ENCODE peak calls at places on chromosomes 5 and 9, in eight cellular contexts. One of them, this sample, is unnamed.

GRCh38 chr5:132082329-132083023 is 8.9 kb downstream of the CSF2 start:
- DNase-seq in Ammon's horn: no peak
- DNase-seq in KG1: no peak
- DNase-seq in smooth muscle cell of the brain vasculature: no peak
- DNase-seq in fibroblast of mammary gland: no peak
- DNase-seq in NCI-H1092 treated with DMSO at 0.1 percent for 48 hours: no peak
- DNase-seq in NCI-H446: no peak
- DNase-seq in pons: no peak
- DNase-seq in this sample: no peak

GRCh38 chr9:137482094-137482781 is 23.1 kb upstream of the NSMF start:
- DNase-seq in NCI-H1092 treated with DMSO at 0.1 percent for 48 hours: no peak
- DNase-seq in pons: peak; percentile 43
- DNase-seq in NCI-H446: no peak
- DNase-seq in KG1: no peak
- DNase-seq in fibroblast of mammary gland: peak; percentile 85
- DNase-seq in smooth muscle cell of the brain vasculature: peak; percentile 23
- DNase-seq in Ammon's horn: peak; percentile 67
- DNase-seq in this sample: peak; percentile 62

GRCh38 chr5:139494256-139494655 is 11.7 kb upstream of the STING1 start:
- DNase-seq in NCI-H1092 treated with DMSO at 0.1 percent for 48 hours: no peak
- DNase-seq in Ammon's horn: no peak
- DNase-seq in pons: no peak
- DNase-seq in smooth muscle cell of the brain vasculature: no peak
- DNase-seq in KG1: no peak
- DNase-seq in fibroblast of mammary gland: peak; percentile 40
- DNase-seq in NCI-H446: no peak
- DNase-seq in this sample: no peak

GRCh38 chr5:56080375-56081052 is 85.8 kb upstream of the IL6ST start:
- DNase-seq in pons: no peak
- DNase-seq in fibroblast of mammary gland: no peak
- DNase-seq in KG1: no peak
- DNase-seq in smooth muscle cell of the brain vasculature: no peak
- DNase-seq in NCI-H446: no peak
- DNase-seq in Ammon's horn: no peak
- DNase-seq in NCI-H1092 treated with DMSO at 0.1 percent for 48 hours: no peak
- DNase-seq in this sample: no peak

GRCh38 chr5:160369990-160370712 is at the start of gene C1QTNF2:
- DNase-seq in fibroblast of mammary gland: peak; percentile 61
- DNase-seq in NCI-H1092 treated with DMSO at 0.1 percent for 48 hours: no peak
- DNase-seq in pons: no peak
- DNase-seq in Ammon's horn: peak; percentile 50
- DNase-seq in smooth muscle cell of the brain vasculature: no peak
- DNase-seq in NCI-H446: peak; percentile 55
- DNase-seq in KG1: no peak
- DNase-seq in this sample: no peak

GRCh38 chr5:167790462-167791260 is 500.8 kb upstream of the WWC1 start:
- DNase-seq in pons: no peak
- DNase-seq in NCI-H446: no peak
- DNase-seq in fibroblast of mammary gland: no peak
- DNase-seq in Ammon's horn: no peak
- DNase-seq in smooth muscle cell of the brain vasculature: no peak
- DNase-seq in NCI-H1092 treated with DMSO at 0.1 percent for 48 hours: no peak
- DNase-seq in KG1: no peak
- DNase-seq in this sample: no peak

GRCh38 chr5:74595143-74595915 is 45.2 kb downstream of the ENC1 start:
- DNase-seq in KG1: no peak
- DNase-seq in NCI-H1092 treated with DMSO at 0.1 percent for 48 hours: no peak
- DNase-seq in smooth muscle cell of the brain vasculature: no peak
- DNase-seq in pons: no peak
- DNase-seq in fibroblast of mammary gland: no peak
- DNase-seq in Ammon's horn: no peak
- DNase-seq in NCI-H446: no peak
- DNase-seq in this sample: no peak

GRCh38 chr9:114061292-114061691 is 16.8 kb downstream of the AMBP start:
- DNase-seq in NCI-H446: no peak
- DNase-seq in NCI-H1092 treated with DMSO at 0.1 percent for 48 hours: no peak
- DNase-seq in KG1: no peak
- DNase-seq in smooth muscle cell of the brain vasculature: no peak
- DNase-seq in fibroblast of mammary gland: no peak
- DNase-seq in pons: no peak
- DNase-seq in Ammon's horn: no peak
- DNase-seq in this sample: no peak

GRCh38 chr9:94921072-94921471 is 194.6 kb downstream of the AOPEP start:
- DNase-seq in NCI-H446: no peak
- DNase-seq in pons: no peak
- DNase-seq in NCI-H1092 treated with DMSO at 0.1 percent for 48 hours: no peak
- DNase-seq in smooth muscle cell of the brain vasculature: no peak
- DNase-seq in KG1: no peak
- DNase-seq in fibroblast of mammary gland: peak; percentile 67
- DNase-seq in Ammon's horn: no peak
- DNase-seq in this sample: no peak

GRCh38 chr5:174097486-174098185 is 52.1 kb downstream of the NSG2 start:
- DNase-seq in KG1: no peak
- DNase-seq in smooth muscle cell of the brain vasculature: no peak
- DNase-seq in Ammon's horn: no peak
- DNase-seq in NCI-H1092 treated with DMSO at 0.1 percent for 48 hours: no peak
- DNase-seq in pons: no peak
- DNase-seq in NCI-H446: no peak
- DNase-seq in fibroblast of mammary gland: no peak
- DNase-seq in this sample: no peak

GRCh38 chr5:2758632-2759031 is 7.2 kb upstream of the IRX2 start:
- DNase-seq in Ammon's horn: no peak
- DNase-seq in fibroblast of mammary gland: no peak
- DNase-seq in NCI-H446: no peak
- DNase-seq in smooth muscle cell of the brain vasculature: no peak
- DNase-seq in pons: no peak
- DNase-seq in KG1: no peak
- DNase-seq in NCI-H1092 treated with DMSO at 0.1 percent for 48 hours: no peak
- DNase-seq in this sample: no peak

GRCh38 chr9:88110026-88110425 is 28.2 kb downstream of the SPATA31C2 start:
- DNase-seq in smooth muscle cell of the brain vasculature: no peak
- DNase-seq in NCI-H1092 treated with DMSO at 0.1 percent for 48 hours: no peak
- DNase-seq in Ammon's horn: no peak
- DNase-seq in KG1: no peak
- DNase-seq in NCI-H446: no peak
- DNase-seq in pons: no peak
- DNase-seq in fibroblast of mammary gland: no peak
- DNase-seq in this sample: no peak

GRCh38 chr9:111959468-111959941 is 62.9 kb downstream of the UGCG start:
- DNase-seq in Ammon's horn: no peak
- DNase-seq in smooth muscle cell of the brain vasculature: no peak
- DNase-seq in fibroblast of mammary gland: peak; percentile 99
- DNase-seq in NCI-H1092 treated with DMSO at 0.1 percent for 48 hours: no peak
- DNase-seq in NCI-H446: no peak
- DNase-seq in KG1: no peak
- DNase-seq in pons: no peak
- DNase-seq in this sample: peak; percentile 83

GRCh38 chr5:145943674-145944121 is 7.3 kb downstream of the SH3RF2 start:
- DNase-seq in NCI-H446: peak; percentile 50
- DNase-seq in Ammon's horn: no peak
- DNase-seq in pons: no peak
- DNase-seq in KG1: no peak
- DNase-seq in NCI-H1092 treated with DMSO at 0.1 percent for 48 hours: no peak
- DNase-seq in smooth muscle cell of the brain vasculature: no peak
- DNase-seq in fibroblast of mammary gland: peak; percentile 49
- DNase-seq in this sample: peak; percentile 25

GRCh38 chr5:76367623-76368366 is 35.3 kb upstream of the IQGAP2 start:
- DNase-seq in KG1: no peak
- DNase-seq in NCI-H1092 treated with DMSO at 0.1 percent for 48 hours: no peak
- DNase-seq in fibroblast of mammary gland: peak; percentile 24
- DNase-seq in pons: no peak
- DNase-seq in smooth muscle cell of the brain vasculature: no peak
- DNase-seq in Ammon's horn: no peak
- DNase-seq in NCI-H446: no peak
- DNase-seq in this sample: no peak

GRCh38 chr9:106621299-106621920 is 241.6 kb upstream of the ZNF462 start:
- DNase-seq in smooth muscle cell of the brain vasculature: no peak
- DNase-seq in pons: peak; percentile 87
- DNase-seq in KG1: no peak
- DNase-seq in NCI-H1092 treated with DMSO at 0.1 percent for 48 hours: peak; percentile 82
- DNase-seq in NCI-H446: no peak
- DNase-seq in Ammon's horn: peak; percentile 74
- DNase-seq in fibroblast of mammary gland: no peak
- DNase-seq in this sample: no peak

GRCh38 chr9:116166713-116167112 is 13.1 kb downstream of the PAPPA start:
- DNase-seq in fibroblast of mammary gland: no peak
- DNase-seq in NCI-H446: no peak
- DNase-seq in pons: no peak
- DNase-seq in KG1: no peak
- DNase-seq in smooth muscle cell of the brain vasculature: no peak
- DNase-seq in NCI-H1092 treated with DMSO at 0.1 percent for 48 hours: no peak
- DNase-seq in Ammon's horn: no peak
- DNase-seq in this sample: no peak

GRCh38 chr5:131635755-131636479 is 888 bp upstream of the RAPGEF6 start:
- DNase-seq in pons: no peak
- DNase-seq in KG1: no peak
- DNase-seq in fibroblast of mammary gland: peak; percentile 38
- DNase-seq in NCI-H1092 treated with DMSO at 0.1 percent for 48 hours: peak; percentile 33
- DNase-seq in NCI-H446: no peak
- DNase-seq in smooth muscle cell of the brain vasculature: peak; percentile 32
- DNase-seq in Ammon's horn: no peak
- DNase-seq in this sample: no peak

GRCh38 chr5:135241536-135241935 is 157.5 kb downstream of the MACROH2A1 start:
- DNase-seq in pons: no peak
- DNase-seq in KG1: no peak
- DNase-seq in NCI-H1092 treated with DMSO at 0.1 percent for 48 hours: no peak
- DNase-seq in Ammon's horn: no peak
- DNase-seq in NCI-H446: no peak
- DNase-seq in smooth muscle cell of the brain vasculature: no peak
- DNase-seq in fibroblast of mammary gland: no peak
- DNase-seq in this sample: no peak

GRCh38 chr9:125409637-125410521 is 148.3 kb downstream of the GAPVD1 start:
- DNase-seq in smooth muscle cell of the brain vasculature: no peak
- DNase-seq in fibroblast of mammary gland: peak; percentile 50
- DNase-seq in NCI-H1092 treated with DMSO at 0.1 percent for 48 hours: no peak
- DNase-seq in Ammon's horn: no peak
- DNase-seq in pons: no peak
- DNase-seq in KG1: no peak
- DNase-seq in NCI-H446: peak; percentile 29
- DNase-seq in this sample: no peak

GRCh38 chr5:63743096-63743798 is 219.0 kb downstream of the HTR1A start:
- DNase-seq in smooth muscle cell of the brain vasculature: no peak
- DNase-seq in NCI-H446: no peak
- DNase-seq in KG1: no peak
- DNase-seq in fibroblast of mammary gland: no peak
- DNase-seq in pons: no peak
- DNase-seq in Ammon's horn: no peak
- DNase-seq in NCI-H1092 treated with DMSO at 0.1 percent for 48 hours: no peak
- DNase-seq in this sample: no peak

GRCh38 chr9:125325821-125326220 is 64.2 kb downstream of the GAPVD1 start:
- DNase-seq in NCI-H1092 treated with DMSO at 0.1 percent for 48 hours: no peak
- DNase-seq in NCI-H446: no peak
- DNase-seq in KG1: no peak
- DNase-seq in fibroblast of mammary gland: peak; percentile 9
- DNase-seq in smooth muscle cell of the brain vasculature: no peak
- DNase-seq in pons: no peak
- DNase-seq in Ammon's horn: no peak
- DNase-seq in this sample: no peak

GRCh38 chr9:26158631-26159150 is 480.4 kb upstream of the TUSC1 start:
- DNase-seq in pons: no peak
- DNase-seq in KG1: no peak
- DNase-seq in smooth muscle cell of the brain vasculature: no peak
- DNase-seq in NCI-H446: no peak
- DNase-seq in fibroblast of mammary gland: no peak
- DNase-seq in NCI-H1092 treated with DMSO at 0.1 percent for 48 hours: no peak
- DNase-seq in Ammon's horn: no peak
- DNase-seq in this sample: no peak